ENCODE peak calls at places on chromosomes 4 and X, in five cellular contexts. One of them, this sample, is unnamed.

GRCh38 chr4:145954924-145955339 is 16.3 kb upstream of the ZNF827 start:
- DNase-seq in sciatic nerve: no peak
- DNase-seq in DMS79: no peak
- DNase-seq in C1 segment of cervical spinal cord: no peak
- DNase-seq in uterus: no peak
- DNase-seq in this sample: peak

GRCh38 chr4:102687373-102687981 is 73.3 kb downstream of the MANBA start:
- DNase-seq in DMS79: no peak
- DNase-seq in sciatic nerve: no peak
- DNase-seq in uterus: no peak
- DNase-seq in C1 segment of cervical spinal cord: no peak
- DNase-seq in this sample: peak

GRCh38 chr4:52751349-52751911 is at the start of gene ERVMER34-1:
- DNase-seq in DMS79: no peak
- DNase-seq in C1 segment of cervical spinal cord: peak
- DNase-seq in sciatic nerve: peak
- DNase-seq in uterus: peak
- DNase-seq in this sample: peak

GRCh38 chrX:40173662-40174593 is 76.2 kb upstream of the BCOR start:
- DNase-seq in sciatic nerve: no peak
- DNase-seq in C1 segment of cervical spinal cord: no peak
- DNase-seq in DMS79: peak
- DNase-seq in uterus: peak
- DNase-seq in this sample: peak

GRCh38 chrX:18875256-18875878 is 108.5 kb downstream of the PHKA2 start:
- DNase-seq in C1 segment of cervical spinal cord: no peak
- DNase-seq in uterus: no peak
- DNase-seq in sciatic nerve: no peak
- DNase-seq in DMS79: no peak
- DNase-seq in this sample: no peak

GRCh38 chr4:122364700-122365404 is 14.0 kb upstream of the ADAD1 start:
- DNase-seq in sciatic nerve: no peak
- DNase-seq in C1 segment of cervical spinal cord: no peak
- DNase-seq in uterus: no peak
- DNase-seq in DMS79: no peak
- DNase-seq in this sample: no peak

GRCh38 chr4:2948895-2949781 is 14.1 kb downstream of the NOP14 start:
- DNase-seq in sciatic nerve: no peak
- DNase-seq in DMS79: no peak
- DNase-seq in C1 segment of cervical spinal cord: no peak
- DNase-seq in uterus: no peak
- DNase-seq in this sample: no peak

GRCh38 chrX:50707376-50707775 is 106.6 kb downstream of the SHROOM4 start:
- DNase-seq in C1 segment of cervical spinal cord: no peak
- DNase-seq in uterus: no peak
- DNase-seq in sciatic nerve: no peak
- DNase-seq in DMS79: no peak
- DNase-seq in this sample: no peak

GRCh38 chrX:154712781-154713391 is 38.0 kb downstream of the GAB3 start:
- DNase-seq in C1 segment of cervical spinal cord: no peak
- DNase-seq in DMS79: no peak
- DNase-seq in sciatic nerve: no peak
- DNase-seq in uterus: no peak
- DNase-seq in this sample: peak

GRCh38 chrX:111560801-111561200 is 49.4 kb downstream of the SERTM2 start:
- DNase-seq in C1 segment of cervical spinal cord: no peak
- DNase-seq in DMS79: no peak
- DNase-seq in sciatic nerve: no peak
- DNase-seq in uterus: no peak
- DNase-seq in this sample: no peak

GRCh38 chr4:142818009-142818408 is 28.1 kb downstream of the INPP4B start:
- DNase-seq in DMS79: no peak
- DNase-seq in uterus: no peak
- DNase-seq in C1 segment of cervical spinal cord: no peak
- DNase-seq in sciatic nerve: no peak
- DNase-seq in this sample: peak

GRCh38 chr4:56655209-56655626 is 25.9 kb downstream of the HOPX start:
- DNase-seq in DMS79: peak
- DNase-seq in sciatic nerve: no peak
- DNase-seq in uterus: peak
- DNase-seq in C1 segment of cervical spinal cord: no peak
- DNase-seq in this sample: no peak

GRCh38 chr4:141058739-141059507 is 74.3 kb downstream of the RNF150 start:
- DNase-seq in uterus: no peak
- DNase-seq in sciatic nerve: no peak
- DNase-seq in DMS79: no peak
- DNase-seq in C1 segment of cervical spinal cord: no peak
- DNase-seq in this sample: peak

GRCh38 chr4:94757192-94758140 is at the start of gene BMPR1B:
- DNase-seq in uterus: peak
- DNase-seq in sciatic nerve: peak
- DNase-seq in DMS79: no peak
- DNase-seq in C1 segment of cervical spinal cord: no peak
- DNase-seq in this sample: peak

GRCh38 chr4:14729605-14730004 is 272.7 kb upstream of the CPEB2 start:
- DNase-seq in sciatic nerve: no peak
- DNase-seq in C1 segment of cervical spinal cord: no peak
- DNase-seq in uterus: no peak
- DNase-seq in DMS79: no peak
- DNase-seq in this sample: no peak

This sample was measured in choroid plexus epithelial cell.